ENCODE peak calls at places on chromosomes 2 and 18, in four cellular contexts. N is WERI-Rb-1; Y is CD8-positive, alpha-beta memory T cell; U is choroid plexus epithelial cell. P is an unnamed sample.

GRCh38 chr2:164789986-164790385 is 51.6 kb downstream of the COBLL1 start:
- DNase-seq in N (no peak), Y (no peak), U (no peak), P (no peak)

GRCh38 chr2:26946841-26947784 is 23.3 kb upstream of the MAPRE3 start:
- DNase-seq in N (no peak), Y (no peak), U (peak), P (peak)

GRCh38 chr18:25826377-25826776 is 264.0 kb downstream of the SS18 start:
- DNase-seq in N (no peak), Y (no peak), U (no peak), P (no peak)

GRCh38 chr18:12750708-12751502 is 48.1 kb downstream of the PSMG2 start:
- DNase-seq in N (no peak), Y (no peak), U (no peak), P (no peak)

GRCh38 chr18:37741012-37741586 is 175.5 kb upstream of the CELF4 start:
- DNase-seq in N (no peak), Y (no peak), U (no peak), P (no peak)

GRCh38 chr2:226791056-226791486 is 8.5 kb downstream of the IRS1 start:
- DNase-seq in N (peak), Y (no peak), U (peak), P (peak)

GRCh38 chr2:199716807-199717586 is 134.0 kb downstream of the FTCDNL1 start:
- DNase-seq in N (no peak), Y (no peak), U (no peak), P (no peak)

GRCh38 chr2:62196278-62196901 is 475 bp downstream of the B3GNT2 start:
- DNase-seq in N (peak), Y (peak), U (no peak), P (no peak)

GRCh38 chr18:5207471-5207870 is 10.4 kb upstream of the AKAIN1 start:
- DNase-seq in N (no peak), Y (no peak), U (no peak), P (no peak)

GRCh38 chr2:26776195-26776594 is 9.7 kb upstream of the CENPA start:
- DNase-seq in N (no peak), Y (no peak), U (no peak), P (no peak)

GRCh38 chr18:73891572-73892421 is 255.8 kb downstream of the FBXO15 start:
- DNase-seq in N (peak), Y (no peak), U (no peak), P (no peak)

GRCh38 chr18:22952525-22952924 is 19.4 kb downstream of the RBBP8 start:
- DNase-seq in N (no peak), Y (no peak), U (no peak), P (no peak)

GRCh38 chr2:237743561-237744269 is 54.9 kb upstream of the RBM44 start:
- DNase-seq in N (no peak), Y (no peak), U (peak), P (peak)

GRCh38 chr2:218400930-218401833 is 1.5 kb downstream of the CTDSP1 start:
- DNase-seq in N (peak), Y (no peak), U (no peak), P (no peak)

GRCh38 chr2:200604571-200605255 is 18.9 kb downstream of the AOX1 start:
- DNase-seq in N (no peak), Y (no peak), U (peak), P (peak)

GRCh38 chr2:95328386-95329125 is 31.4 kb downstream of the KCNIP3 start:
- DNase-seq in N (no peak), Y (no peak), U (peak), P (no peak)

GRCh38 chr2:57516740-57517340 is 529.8 kb upstream of the VRK2 start:
- DNase-seq in N (no peak), Y (no peak), U (peak), P (peak)

GRCh38 chr18:3171631-3172030 is 48.1 kb downstream of the MYOM1 start:
- DNase-seq in N (no peak), Y (no peak), U (no peak), P (no peak)

GRCh38 chr2:61443342-61444041 is 27.4 kb downstream of the USP34 start:
- DNase-seq in N (no peak), Y (no peak), U (no peak), P (no peak)

GRCh38 chr2:206381881-206382280 is 61.5 kb upstream of the ADAM23 start:
- DNase-seq in N (no peak), Y (no peak), U (no peak), P (no peak)

GRCh38 chr2:206383669-206384068 is 59.7 kb upstream of the ADAM23 start:
- DNase-seq in N (no peak), Y (no peak), U (no peak), P (no peak)

GRCh38 chr2:206375956-206376355 is 67.4 kb upstream of the ADAM23 start:
- DNase-seq in N (no peak), Y (no peak), U (no peak), P (no peak)

GRCh38 chr2:206378835-206379234 is 64.5 kb upstream of the ADAM23 start:
- DNase-seq in N (no peak), Y (no peak), U (peak), P (no peak)

DNA sequence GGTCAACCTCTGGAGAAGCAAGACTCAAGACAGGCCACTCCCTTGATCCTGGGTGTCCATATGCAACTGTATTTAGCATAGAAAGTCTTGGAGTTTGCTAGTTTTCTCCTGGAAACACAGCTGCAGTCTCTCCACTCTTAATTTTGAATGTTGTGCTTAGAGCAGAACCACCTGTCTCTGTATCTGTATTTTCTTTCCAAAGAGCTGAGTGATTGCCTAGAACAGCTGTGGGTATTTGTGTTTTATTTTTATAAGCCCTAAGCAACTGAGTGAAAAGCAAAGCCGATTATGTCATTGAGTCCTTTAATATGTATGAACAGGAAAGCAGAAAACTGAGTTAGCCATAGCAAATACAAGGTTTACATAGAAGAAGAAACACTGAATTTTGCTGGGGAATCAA is 64.0 kb upstream of the ADAM23 start:
- DNase-seq in N (no peak), Y (no peak), U (no peak), P (no peak)
- H3K4me3 ChIP-seq in N (no peak), Y (no peak), U (no peak), P (no peak)

DNA sequence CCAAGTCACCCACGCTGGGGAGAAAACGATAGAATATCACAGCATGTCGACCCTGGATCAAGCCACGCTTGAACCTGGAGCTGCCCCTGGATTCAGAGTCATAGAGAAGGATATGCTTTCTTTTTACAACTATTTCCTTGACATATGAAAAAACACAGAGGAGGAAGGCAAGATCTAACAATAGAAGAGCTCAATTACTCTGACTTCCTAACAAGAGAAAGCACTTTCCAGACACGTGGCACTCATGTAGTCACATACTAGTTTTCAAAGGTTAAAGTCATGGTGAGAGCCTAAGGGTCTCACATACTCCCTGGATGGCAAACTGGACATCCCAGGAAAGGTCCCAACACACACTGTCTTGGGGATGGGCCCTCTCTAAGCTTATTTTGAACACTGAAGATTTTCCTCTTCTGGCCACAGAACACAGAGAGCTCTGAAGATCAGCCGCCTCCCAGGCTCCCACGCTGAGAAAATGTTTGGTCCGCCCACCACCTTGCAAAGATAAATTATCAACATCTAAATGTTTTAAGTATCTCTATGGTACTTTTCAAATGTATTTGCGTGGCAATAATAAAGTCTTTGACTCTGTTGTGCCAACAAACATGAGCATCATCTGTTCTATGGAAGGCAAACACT is 4.9 kb downstream of the PXDN start:
- DNase-seq in N (no peak), Y (no peak), U (no peak), P (no peak)
- H3K4me3 ChIP-seq in N (no peak), Y (no peak), U (no peak), P (no peak)

DNA sequence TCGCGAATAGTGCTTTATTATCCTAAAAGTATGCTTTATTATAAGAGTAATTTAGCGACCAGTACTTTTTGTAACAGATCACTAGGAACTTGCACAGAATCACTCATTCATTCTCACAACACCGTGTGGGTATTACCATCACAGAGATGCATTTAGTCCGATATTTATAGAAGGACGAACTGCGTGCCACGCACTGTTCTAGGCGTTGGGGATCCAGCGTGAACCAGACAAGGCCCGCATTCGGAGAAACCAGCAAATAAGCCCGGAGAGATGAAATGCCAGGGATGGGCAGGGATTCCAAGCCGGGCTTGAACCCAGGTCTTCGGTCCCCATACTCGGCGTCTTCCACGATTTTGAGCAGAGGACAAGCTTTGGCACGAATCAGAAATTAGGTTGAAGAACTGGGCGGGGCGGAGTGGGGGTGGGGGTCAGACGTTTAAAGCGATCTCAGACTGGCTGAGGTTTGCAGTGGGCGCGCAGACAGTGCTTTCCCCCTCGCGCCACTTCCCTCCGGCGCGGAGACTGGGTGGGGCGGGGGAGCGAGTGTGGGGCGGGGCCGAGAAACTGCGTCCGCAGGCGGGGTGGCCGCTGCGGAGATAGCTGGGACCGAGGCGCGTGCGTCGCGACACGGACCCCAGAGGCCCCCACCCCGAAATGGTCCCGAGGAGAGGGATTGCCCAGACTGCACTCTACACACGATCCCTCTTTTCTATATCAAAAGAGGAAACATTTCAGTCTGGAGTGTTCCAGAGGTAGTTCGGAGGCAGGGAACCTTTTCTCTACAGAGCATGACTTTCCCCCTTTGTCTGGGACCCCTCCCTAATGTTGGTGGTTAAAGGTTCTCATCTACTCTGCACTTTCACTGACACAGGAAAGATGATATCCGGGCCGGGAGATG is 1.1 kb upstream of the CXCR4 start:
- DNase-seq in N (peak), Y (peak), U (no peak), P (no peak)
- H3K4me3 ChIP-seq in N (peak), Y (peak), U (no peak), P (peak)

DNA sequence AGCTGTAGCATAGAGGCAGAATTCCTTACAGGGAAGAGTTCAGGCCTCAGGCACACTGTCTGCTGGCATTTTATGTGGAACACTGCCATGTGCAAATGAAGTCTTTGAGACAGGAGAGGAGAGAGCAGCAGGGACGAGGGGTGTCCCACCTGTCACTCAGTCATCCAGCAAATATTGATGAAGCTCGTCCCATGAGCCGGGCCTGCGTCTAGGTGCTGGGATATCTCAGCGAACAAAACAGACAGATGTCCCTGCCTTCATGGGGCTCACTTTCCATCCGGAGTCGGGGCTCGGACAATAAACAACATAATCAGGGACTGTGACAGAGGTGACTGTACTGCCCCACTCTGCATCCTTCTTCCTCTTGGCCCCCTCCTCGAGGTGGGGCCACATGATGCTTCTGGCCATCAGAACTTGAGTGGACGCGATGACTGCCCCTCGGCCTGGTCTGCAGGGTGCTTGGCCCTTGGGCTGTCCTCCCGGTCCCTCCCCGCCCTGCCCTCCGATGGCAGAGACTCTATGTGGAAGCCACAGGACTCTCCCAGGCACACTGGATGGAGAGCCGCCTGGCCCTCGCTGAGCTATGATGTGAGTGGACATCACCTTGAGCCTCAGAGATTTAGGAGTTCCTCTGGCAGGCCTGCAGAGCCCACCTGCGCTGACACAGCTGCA is 78.8 kb downstream of the MBP start:
- DNase-seq in N (no peak), Y (no peak), U (no peak), P (no peak)
- H3K4me3 ChIP-seq in N (no peak), Y (peak), U (no peak), P (no peak)

GRCh38 chr2:4324531-4324930 is 621.2 kb downstream of the DCDC2C start:
- DNase-seq in N (no peak), Y (no peak), U (no peak), P (no peak)
- H3K4me3 ChIP-seq in N (no peak), Y (no peak), U (no peak), P (no peak)

GRCh38 chr2:176117162-176117822 is 714 bp downstream of the HOXD10 start:
- DNase-seq in N (no peak), Y (no peak), U (no peak), P (no peak)

GRCh38 chr2:176117823-176118376 is 1.3 kb downstream of the HOXD10 start:
- DNase-seq in N (no peak), Y (no peak), U (no peak), P (no peak)

GRCh38 chr2:176114930-176115625 is 1.5 kb upstream of the HOXD10 start:
- DNase-seq in N (no peak), Y (no peak), U (no peak), P (no peak)

GRCh38 chr2:176114120-176114929 is 2.3 kb upstream of the HOXD10 start:
- DNase-seq in N (no peak), Y (no peak), U (no peak), P (no peak)

GRCh38 chr2:176115883-176116813 is at the start of gene HOXD10:
- DNase-seq in N (peak), Y (no peak), U (no peak), P (no peak)
- H3K4me3 ChIP-seq in N (no peak), Y (no peak), U (no peak), P (no peak)

GRCh38 chr2:179811042-179811441 is 50.4 kb downstream of the ZNF385B start:
- DNase-seq in N (no peak), Y (no peak), U (no peak), P (no peak)

GRCh38 chr2:179814050-179814449 is 47.4 kb downstream of the ZNF385B start:
- DNase-seq in N (no peak), Y (no peak), U (no peak), P (no peak)

GRCh38 chr2:179817181-179817841 is 44.1 kb downstream of the ZNF385B start:
- DNase-seq in N (no peak), Y (no peak), U (peak), P (peak)

GRCh38 chr2:179809606-179810005 is 51.8 kb downstream of the ZNF385B start:
- DNase-seq in N (no peak), Y (no peak), U (no peak), P (no peak)

GRCh38 chr2:179812501-179812900 is 48.9 kb downstream of the ZNF385B start:
- DNase-seq in N (no peak), Y (no peak), U (no peak), P (no peak)
- H3K4me3 ChIP-seq in N (no peak), Y (no peak), U (no peak), P (no peak)

P was measured in fibroblast of the aortic adventitia.